ENCODE peak calls at places on chromosome 4, in nine cellular contexts. O is stimulated activated CD4-positive, alpha-beta T cell treated with anti-CD3 and anti-CD28 coated beads, Interleukin-4, amount 100 ng/mL, for 1 hour; J is activated CD4-positive, alpha-beta T cell treated with anti-CD3 and anti-CD28 coated beads for 24 hours; N is upper lobe of left lung; Q is CD4-positive, alpha-beta memory T cell; X is activated T-cell treated with anti-CD3 and anti-CD28 coated beads, Interleukin-2, amount 50 U/mL, for 72 hours; U is progenitor cell of endocrine pancreas; W is activated CD8-positive, alpha-beta T cell treated with anti-CD3 and anti-CD28 coated beads, Interleukin-2, amount 10 ng/mL, durations not matched to agents 7 days and 5 days; R is retinal pigment epithelial cell. Y is an unnamed sample.

GRCh38 chr4:52870225-52870624 is 8.1 kb downstream of the RASL11B start:
- DNase-seq in O (no peak), J (no peak), N (no peak), Q (no peak), X (no peak), U (no peak), W (no peak), R (no peak), Y (no peak)

GRCh38 chr4:87863486-87863885 is 30.7 kb downstream of the MEPE start:
- DNase-seq in O (no peak), J (no peak), N (peak; percentile 48), Q (no peak), X (no peak), U (no peak), W (no peak), R (no peak), Y (no peak)

GRCh38 chr4:151485541-151486131 is 76.7 kb downstream of the FHIP1A start:
- DNase-seq in O (no peak), J (no peak), N (no peak), Q (no peak), X (no peak), U (no peak), W (no peak), R (peak; percentile 70), Y (no peak)

GRCh38 chr4:140755811-140756291 is 334 bp downstream of the TBC1D9 start:
- DNase-seq in O (no peak), J (no peak), N (peak; percentile 92), Q (no peak), X (peak; percentile 26), U (peak; percentile 46), W (peak; percentile 22), R (no peak), Y (no peak)

GRCh38 chr4:78410651-78411050 is 140.9 kb upstream of the ANXA3 start:
- DNase-seq in O (no peak), J (no peak), N (no peak), Q (no peak), X (no peak), U (no peak), W (no peak), R (peak; percentile 15), Y (no peak)

GRCh38 chr4:1373892-1374705 is 27.1 kb downstream of the UVSSA start:
- DNase-seq in O (no peak), J (no peak), N (peak; percentile 81), Q (no peak), X (no peak), U (no peak), W (no peak), R (no peak), Y (no peak)

GRCh38 chr4:165207431-165208321 is at the start of gene KLHL2:
- DNase-seq in O (peak; percentile 74), J (peak; percentile 52), N (peak; percentile 96), Q (peak; percentile 76), X (peak; percentile 79), U (peak; percentile 61), W (peak; percentile 77), R (peak; percentile 22), Y (peak; percentile 29)

GRCh38 chr4:124019749-124020549 is 623.4 kb downstream of the SPRY1 start:
- DNase-seq in O (no peak), J (no peak), N (no peak), Q (no peak), X (no peak), U (no peak), W (no peak), R (no peak), Y (no peak)

GRCh38 chr4:152399246-152399645 is 136.6 kb downstream of the FBXW7 start:
- DNase-seq in O (no peak), J (no peak), N (no peak), Q (peak; percentile 19), X (no peak), U (no peak), W (no peak), R (no peak), Y (no peak)

GRCh38 chr4:6262847-6263487 is 6.7 kb upstream of the WFS1 start:
- DNase-seq in O (no peak), J (no peak), N (peak; percentile 35), Q (no peak), X (no peak), U (no peak), W (no peak), R (no peak), Y (no peak)

GRCh38 chr4:171639540-171639939 is 173.7 kb upstream of the GALNTL6 start:
- DNase-seq in O (no peak), J (no peak), N (no peak), Q (no peak), X (no peak), U (no peak), W (no peak), R (no peak), Y (no peak)

GRCh38 chr4:67929447-67929846 is 33.8 kb downstream of the TMPRSS11A start:
- DNase-seq in O (no peak), J (no peak), N (no peak), Q (no peak), X (no peak), U (no peak), W (no peak), R (peak; percentile 85), Y (no peak)

GRCh38 chr4:51843309-51844156 is 580 bp downstream of the DCUN1D4 start:
- DNase-seq in O (peak; percentile 71), J (peak; percentile 47), N (peak; percentile 93), Q (peak; percentile 40), X (no peak), U (no peak), W (peak; percentile 67), R (no peak), Y (peak; percentile 37)

GRCh38 chr4:87375719-87376291 is 15.2 kb downstream of the HSD17B11 start:
- DNase-seq in O (no peak), J (no peak), N (no peak), Q (no peak), X (no peak), U (no peak), W (no peak), R (peak; percentile 29), Y (no peak)

GRCh38 chr4:140257461-140258305 is 103.7 kb upstream of the MAML3 start:
- DNase-seq in O (no peak), J (no peak), N (no peak), Q (no peak), X (no peak), U (no peak), W (no peak), R (no peak), Y (no peak)

GRCh38 chr4:120826449-120826848 is 96.1 kb downstream of the PRDM5 start:
- DNase-seq in O (no peak), J (no peak), N (no peak), Q (no peak), X (no peak), U (no peak), W (no peak), R (no peak), Y (no peak)

GRCh38 chr4:83082777-83083176 is 31.8 kb downstream of the PLAC8 start:
- DNase-seq in O (no peak), J (no peak), N (no peak), Q (no peak), X (peak; percentile 16), U (no peak), W (peak; percentile 27), R (no peak), Y (no peak)

GRCh38 chr4:29081230-29081955 is 1638.8 kb upstream of the PCDH7 start:
- DNase-seq in O (no peak), J (no peak), N (no peak), Q (no peak), X (no peak), U (no peak), W (no peak), R (no peak), Y (no peak)

GRCh38 chr4:78032446-78032845 is 24.7 kb upstream of the FRAS1 start:
- DNase-seq in O (no peak), J (no peak), N (no peak), Q (no peak), X (no peak), U (no peak), W (no peak), R (no peak), Y (no peak)

GRCh38 chr4:139913398-139913990 is 240.5 kb downstream of the MAML3 start:
- DNase-seq in O (no peak), J (no peak), N (no peak), Q (no peak), X (no peak), U (no peak), W (no peak), R (no peak), Y (no peak)

GRCh38 chr4:68375667-68376559 is 26.0 kb upstream of the YTHDC1 start:
- DNase-seq in O (peak; percentile 10), J (no peak), N (peak; percentile 63), Q (peak; percentile 65), X (peak; percentile 48), U (no peak), W (peak; percentile 64), R (peak; percentile 23), Y (no peak)

Y was measured in activated naive CD8-positive, alpha-beta T cell treated with anti-CD3 and anti-CD28 coated beads, Interleukin-2, amount 50 U/mL, for 16 hours.